ENCODE peak calls at places on chromosomes 3 and 15, in five cellular contexts. One of them, this sample, is unnamed.

GRCh38 chr3:140004271-140004670 is 69.3 kb downstream of the CLSTN2 start:
- DNase-seq in ELR: no peak
- DNase-seq in neural crest cell: no peak
- DNase-seq in T follicular helper cell: no peak
- DNase-seq in RPMI8226: no peak
- DNase-seq in this sample: no peak

GRCh38 chr15:44812029-44812517 is 75.7 kb downstream of the TRIM69 start:
- DNase-seq in ELR: no peak
- DNase-seq in neural crest cell: no peak
- DNase-seq in T follicular helper cell: no peak
- DNase-seq in RPMI8226: no peak
- DNase-seq in this sample: no peak

GRCh38 chr15:94576889-94577533 is 345.6 kb downstream of the MCTP2 start:
- DNase-seq in ELR: peak
- DNase-seq in neural crest cell: peak
- DNase-seq in T follicular helper cell: no peak
- DNase-seq in RPMI8226: peak
- DNase-seq in this sample: peak

GRCh38 chr3:50278868-50279224 is at the start of gene LSMEM2:
- DNase-seq in ELR: no peak
- DNase-seq in neural crest cell: no peak
- DNase-seq in T follicular helper cell: no peak
- DNase-seq in RPMI8226: no peak
- DNase-seq in this sample: no peak

GRCh38 chr15:40263036-40263754 is 19.7 kb downstream of the ANKRD63 start:
- DNase-seq in ELR: peak
- DNase-seq in neural crest cell: no peak
- DNase-seq in T follicular helper cell: no peak
- DNase-seq in RPMI8226: no peak
- DNase-seq in this sample: no peak

GRCh38 chr3:134535186-134535974 is 49.5 kb downstream of the CEP63 start:
- DNase-seq in ELR: no peak
- DNase-seq in neural crest cell: no peak
- DNase-seq in T follicular helper cell: no peak
- DNase-seq in RPMI8226: no peak
- DNase-seq in this sample: no peak

GRCh38 chr15:89416339-89417183 is 79.8 kb downstream of the RHCG start:
- DNase-seq in ELR: peak
- DNase-seq in neural crest cell: peak
- DNase-seq in T follicular helper cell: peak
- DNase-seq in RPMI8226: peak
- DNase-seq in this sample: peak

GRCh38 chr3:195003893-195004289 is 267.1 kb downstream of the XXYLT1 start:
- DNase-seq in ELR: no peak
- DNase-seq in neural crest cell: no peak
- DNase-seq in T follicular helper cell: no peak
- DNase-seq in RPMI8226: no peak
- DNase-seq in this sample: no peak

GRCh38 chr3:145182196-145182911 is 978.6 kb downstream of the PLOD2 start:
- DNase-seq in ELR: no peak
- DNase-seq in neural crest cell: no peak
- DNase-seq in T follicular helper cell: no peak
- DNase-seq in RPMI8226: no peak
- DNase-seq in this sample: no peak

GRCh38 chr15:58268746-58269145 is 130.6 kb downstream of the AQP9 start:
- DNase-seq in ELR: no peak
- DNase-seq in neural crest cell: no peak
- DNase-seq in T follicular helper cell: no peak
- DNase-seq in RPMI8226: no peak
- DNase-seq in this sample: no peak

GRCh38 chr3:8623741-8624140 is 20.9 kb downstream of the SSUH2 start:
- DNase-seq in ELR: no peak
- DNase-seq in neural crest cell: no peak
- DNase-seq in T follicular helper cell: no peak
- DNase-seq in RPMI8226: no peak
- DNase-seq in this sample: no peak

GRCh38 chr15:78914027-78914764 is 30.6 kb downstream of the CTSH start:
- DNase-seq in ELR: peak
- DNase-seq in neural crest cell: no peak
- DNase-seq in T follicular helper cell: no peak
- DNase-seq in RPMI8226: no peak
- DNase-seq in this sample: peak

GRCh38 chr15:26087395-26087794 is 224.3 kb upstream of the ATP10A start:
- DNase-seq in ELR: peak
- DNase-seq in neural crest cell: no peak
- DNase-seq in T follicular helper cell: no peak
- DNase-seq in RPMI8226: no peak
- DNase-seq in this sample: no peak

GRCh38 chr3:134711284-134711683 is 60.5 kb upstream of the KY start:
- DNase-seq in ELR: peak
- DNase-seq in neural crest cell: no peak
- DNase-seq in T follicular helper cell: no peak
- DNase-seq in RPMI8226: no peak
- DNase-seq in this sample: no peak